ENCODE peak calls at places on chromosome 17, in ten cellular contexts. T is CD8-positive, alpha-beta T cell; Q is A549; L is heart right ventricle; B is left ventricle myocardium inferior; A is upper lobe of right lung; K is AG04450; F is adrenal gland; U is HL-60; H is coronary artery. Z is an unnamed sample.

GRCh38 chr17:42002792-42003301 is 14.4 kb downstream of the DNAJC7 start:
- DNase-seq in T (no peak), Q (peak), L (no peak), B (no peak), A (no peak), K (no peak), F (no peak), U (no peak), H (no peak), Z (no peak)

GRCh38 chr17:66302761-66303626 is 581 bp downstream of the PRKCA start:
- DNase-seq in T (peak), Q (peak), L (peak), B (peak), A (peak), K (no peak), F (peak), U (no peak), H (no peak), Z (peak)

GRCh38 chr17:66425751-66426396 is 123.5 kb downstream of the PRKCA start:
- DNase-seq in T (no peak), Q (no peak), L (no peak), B (no peak), A (no peak), K (no peak), F (no peak), U (no peak), H (no peak), Z (no peak)

GRCh38 chr17:19264681-19265080 is 27.5 kb downstream of the EPN2 start:
- DNase-seq in T (no peak), Q (no peak), L (no peak), B (no peak), A (no peak), K (no peak), F (peak), U (no peak), H (no peak), Z (no peak)

GRCh38 chr17:83193336-83194188 is 114.2 kb downstream of the METRNL start:
- DNase-seq in T (no peak), Q (no peak), L (peak), B (peak), A (peak), K (no peak), F (peak), U (no peak), H (no peak), Z (peak)

GRCh38 chr17:31309525-31309924 is 4.3 kb downstream of the EVI2B start:
- DNase-seq in T (no peak), Q (no peak), L (no peak), B (no peak), A (no peak), K (no peak), F (no peak), U (peak), H (no peak), Z (no peak)

GRCh38 chr17:79965806-79966205 is 69.9 kb downstream of the TBC1D16 start:
- DNase-seq in T (no peak), Q (no peak), L (no peak), B (peak), A (peak), K (no peak), F (peak), U (no peak), H (peak), Z (peak)

GRCh38 chr17:41825175-41825845 is 10.7 kb downstream of the NT5C3B start:
- DNase-seq in T (no peak), Q (no peak), L (no peak), B (no peak), A (peak), K (no peak), F (no peak), U (no peak), H (no peak), Z (no peak)

GRCh38 chr17:57407287-57408063 is 151.2 kb downstream of the MSI2 start:
- DNase-seq in T (no peak), Q (no peak), L (no peak), B (no peak), A (no peak), K (no peak), F (no peak), U (no peak), H (no peak), Z (no peak)

GRCh38 chr17:925846-926245 is 53.7 kb downstream of the NXN start:
- DNase-seq in T (no peak), Q (no peak), L (no peak), B (no peak), A (no peak), K (no peak), F (no peak), U (no peak), H (no peak), Z (no peak)

GRCh38 chr17:28549274-28550132 is 2.9 kb downstream of the UNC119 start:
- DNase-seq in T (peak), Q (no peak), L (no peak), B (no peak), A (no peak), K (no peak), F (no peak), U (peak), H (no peak), Z (no peak)

GRCh38 chr17:72998343-72998742 is 94.1 kb downstream of the SLC39A11 start:
- DNase-seq in T (no peak), Q (no peak), L (no peak), B (no peak), A (no peak), K (no peak), F (no peak), U (no peak), H (no peak), Z (no peak)

GRCh38 chr17:79393358-79394038 is 217.4 kb downstream of the RBFOX3 start:
- DNase-seq in T (peak), Q (peak), L (peak), B (peak), A (peak), K (peak), F (peak), U (peak), H (no peak), Z (no peak)

GRCh38 chr17:37220609-37220953 is 155.2 kb upstream of the C17orf78 start:
- DNase-seq in T (no peak), Q (peak), L (no peak), B (no peak), A (no peak), K (peak), F (peak), U (no peak), H (no peak), Z (no peak)

GRCh38 chr17:44005865-44006580 is 1.6 kb downstream of the NAGS start:
- DNase-seq in T (peak), Q (peak), L (no peak), B (no peak), A (peak), K (no peak), F (peak), U (no peak), H (no peak), Z (no peak)

GRCh38 chr17:72529386-72529785 is 408.6 kb downstream of the SOX9 start:
- DNase-seq in T (no peak), Q (no peak), L (no peak), B (no peak), A (no peak), K (no peak), F (no peak), U (no peak), H (no peak), Z (no peak)

GRCh38 chr17:49554694-49555494 is 20.8 kb upstream of the NXPH3 start:
- DNase-seq in T (no peak), Q (no peak), L (no peak), B (no peak), A (peak), K (no peak), F (no peak), U (no peak), H (no peak), Z (no peak)

GRCh38 chr17:60161598-60162330 is 12.0 kb downstream of the CA4 start:
- DNase-seq in T (no peak), Q (no peak), L (no peak), B (no peak), A (peak), K (no peak), F (no peak), U (no peak), H (no peak), Z (no peak)

GRCh38 chr17:37828313-37829124 is 83.7 kb upstream of the HNF1B start:
- DNase-seq in T (no peak), Q (peak), L (no peak), B (no peak), A (no peak), K (no peak), F (peak), U (peak), H (no peak), Z (no peak)

GRCh38 chr17:50128441-50129302 is 1.3 kb downstream of the SAMD14 start:
- DNase-seq in T (no peak), Q (no peak), L (no peak), B (no peak), A (peak), K (no peak), F (peak), U (no peak), H (no peak), Z (no peak)

GRCh38 chr17:64702815-64703214 is 40.7 kb upstream of the SMURF2 start:
- DNase-seq in T (no peak), Q (no peak), L (no peak), B (no peak), A (no peak), K (no peak), F (no peak), U (no peak), H (no peak), Z (no peak)

DNA sequence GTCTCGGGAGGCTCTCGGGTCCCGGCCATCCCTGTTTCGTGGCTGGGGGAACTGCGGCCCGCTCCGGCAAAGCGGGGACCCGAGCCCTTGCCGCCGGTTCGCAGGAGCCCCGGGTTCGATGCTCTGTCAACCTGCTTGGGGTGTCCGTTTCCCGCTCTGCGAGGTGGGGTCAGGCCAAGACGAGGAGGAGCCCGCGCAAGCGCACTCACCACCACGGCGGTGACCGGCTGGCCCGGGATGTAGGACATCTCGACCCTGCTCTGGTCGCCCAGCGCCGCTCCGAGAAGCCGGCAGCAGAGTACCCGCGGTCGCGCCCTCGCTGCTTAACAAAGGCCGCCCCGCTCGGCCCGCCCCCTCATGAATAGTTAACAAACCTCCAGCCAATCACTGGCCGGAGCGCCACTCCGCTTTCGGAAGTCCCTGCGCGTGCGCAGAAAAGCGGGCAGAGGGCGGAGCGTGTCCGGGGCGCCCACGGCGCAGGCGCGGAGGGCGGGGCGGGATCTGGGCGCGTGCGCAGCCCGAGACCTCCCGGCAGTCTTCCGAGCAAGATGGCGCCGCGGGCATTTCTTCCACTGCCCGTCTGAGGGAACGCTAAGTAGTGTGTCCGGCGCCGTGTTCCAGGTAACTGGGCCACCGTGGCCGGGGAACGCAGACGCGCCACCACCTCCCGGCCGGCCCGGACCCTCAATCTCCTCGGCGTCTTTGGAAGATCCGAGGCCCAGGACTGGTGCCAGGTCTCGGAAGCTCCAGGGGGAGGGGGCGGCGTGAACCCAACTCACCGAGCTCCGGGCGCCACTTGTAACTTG is at the start of the genes EMC6 and TAX1BP3:
- DNase-seq in T (peak), Q (peak), L (peak), B (peak), A (peak), K (peak), F (peak), U (peak), H (peak), Z (peak)
- H3K4me3 ChIP-seq in T (peak), Q (peak), L (peak), B (peak), A (peak), K (peak), F (peak), U (peak), H (peak), Z (peak)

GRCh38 chr17:76434870-76435269 is 18.1 kb downstream of the UBE2O start:
- DNase-seq in T (no peak), Q (no peak), L (no peak), B (no peak), A (no peak), K (no peak), F (peak), U (no peak), H (no peak), Z (no peak)

GRCh38 chr17:76433693-76434092 is 19.3 kb downstream of the UBE2O start:
- DNase-seq in T (no peak), Q (no peak), L (no peak), B (no peak), A (no peak), K (no peak), F (no peak), U (no peak), H (no peak), Z (no peak)

GRCh38 chr17:76432004-76432403 is 20.9 kb downstream of the UBE2O start:
- DNase-seq in T (no peak), Q (no peak), L (no peak), B (no peak), A (no peak), K (no peak), F (no peak), U (no peak), H (no peak), Z (no peak)

GRCh38 chr17:76431509-76431908 is 21.4 kb downstream of the UBE2O start:
- DNase-seq in T (no peak), Q (no peak), L (no peak), B (no peak), A (no peak), K (no peak), F (no peak), U (no peak), H (no peak), Z (no peak)

GRCh38 chr17:76432712-76433336 is 20.1 kb downstream of the UBE2O start:
- DNase-seq in T (no peak), Q (peak), L (no peak), B (no peak), A (no peak), K (no peak), F (no peak), U (no peak), H (no peak), Z (no peak)
- TF ChIP-seq CTCF in T (peak), Q (peak), L (peak), B (peak), A (peak), K (peak), F (no peak), U (peak), H (no peak), Z (peak)

GRCh38 chr17:77322534-77323412 is 182.0 kb downstream of the SEC14L1 start:
- DNase-seq in T (no peak), Q (peak), L (peak), B (peak), A (peak), K (peak), F (peak), U (peak), H (peak), Z (peak)
- H3K27ac ChIP-seq in T (no peak), Q (peak), L (peak), B (peak), A (peak), K (peak), F (peak), U (no peak), H (peak), Z (peak)

DNA sequence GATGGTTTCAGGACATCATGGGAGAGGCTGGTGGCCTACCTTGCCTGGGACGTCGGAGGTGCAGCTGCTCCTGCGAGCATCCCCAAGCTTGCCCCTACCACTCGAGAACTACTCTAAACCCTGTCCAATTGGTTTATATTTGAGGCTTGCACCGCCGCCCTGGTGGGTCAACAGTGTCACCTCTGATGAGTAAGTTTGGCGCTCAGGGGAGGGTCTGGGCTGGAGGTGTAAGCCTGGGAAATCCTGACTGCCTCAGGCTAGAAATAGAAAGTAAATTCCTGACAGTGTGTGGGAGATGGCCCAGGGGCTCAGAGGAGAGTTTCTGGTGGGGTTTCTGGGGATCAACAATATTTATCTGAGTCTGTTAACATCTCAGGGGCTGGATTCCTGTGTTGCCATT is 48.2 kb downstream of the CCDC42 start:
- DNase-seq in T (no peak), Q (no peak), L (no peak), B (no peak), A (no peak), K (no peak), F (no peak), U (no peak), H (peak), Z (no peak)
- H3K4me3 ChIP-seq in T (no peak), Q (no peak), L (no peak), B (no peak), A (no peak), K (no peak), F (no peak), U (no peak), H (no peak), Z (no peak)

GRCh38 chr17:47615766-47616424 is 33.8 kb upstream of the KPNB1 start:
- DNase-seq in T (no peak), Q (peak), L (no peak), B (no peak), A (no peak), K (no peak), F (no peak), U (no peak), H (no peak), Z (no peak)

GRCh38 chr17:47622179-47622549 is 27.6 kb upstream of the KPNB1 start:
- DNase-seq in T (no peak), Q (no peak), L (no peak), B (no peak), A (no peak), K (no peak), F (no peak), U (no peak), H (no peak), Z (no peak)

GRCh38 chr17:47621293-47622178 is 28.2 kb upstream of the KPNB1 start:
- DNase-seq in T (no peak), Q (peak), L (peak), B (no peak), A (no peak), K (peak), F (peak), U (no peak), H (no peak), Z (peak)

GRCh38 chr17:47620503-47621245 is 29.0 kb upstream of the KPNB1 start:
- DNase-seq in T (no peak), Q (no peak), L (no peak), B (no peak), A (no peak), K (no peak), F (no peak), U (no peak), H (no peak), Z (no peak)

DNA sequence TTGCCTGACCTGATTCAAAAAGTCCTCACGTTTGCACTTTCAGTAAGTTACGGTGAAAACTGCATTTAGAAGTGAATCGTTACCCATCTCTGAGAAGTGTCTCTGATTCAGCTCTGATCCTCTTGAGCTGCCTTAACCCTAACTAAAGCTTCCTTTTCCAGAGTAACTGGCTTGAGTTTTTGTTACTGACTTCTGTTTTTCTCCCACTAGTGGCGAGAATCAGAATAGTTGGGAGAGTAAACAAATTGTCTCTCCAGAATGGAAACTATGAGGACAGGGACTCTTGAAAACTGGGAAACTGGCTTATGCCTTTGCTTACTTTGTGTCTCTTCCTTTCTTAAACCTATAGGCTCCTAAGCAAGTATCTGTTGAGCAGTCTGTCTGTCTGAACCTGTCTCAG is 31.3 kb upstream of the KPNB1 start:
- DNase-seq in T (no peak), Q (peak), L (no peak), B (no peak), A (no peak), K (no peak), F (no peak), U (no peak), H (no peak), Z (no peak)
- TF ChIP-seq CTCF in T (no peak), Q (peak), L (peak), B (peak), A (no peak), K (peak), F (no peak), U (no peak), H (no peak), Z (peak)

GRCh38 chr17:78271419-78272160 is 40.2 kb downstream of the TMEM235 start:
- DNase-seq in T (peak), Q (no peak), L (no peak), B (no peak), A (no peak), K (no peak), F (no peak), U (no peak), H (no peak), Z (peak)

GRCh38 chr17:78268191-78268874 is 36.9 kb downstream of the TMEM235 start:
- DNase-seq in T (no peak), Q (no peak), L (no peak), B (no peak), A (peak), K (no peak), F (no peak), U (no peak), H (peak), Z (peak)

GRCh38 chr17:78269893-78270490 is 38.6 kb downstream of the TMEM235 start:
- DNase-seq in T (no peak), Q (no peak), L (no peak), B (no peak), A (no peak), K (no peak), F (no peak), U (no peak), H (no peak), Z (peak)

GRCh38 chr17:78267257-78268073 is 36.0 kb downstream of the TMEM235 start:
- DNase-seq in T (no peak), Q (no peak), L (no peak), B (no peak), A (peak), K (no peak), F (no peak), U (no peak), H (no peak), Z (no peak)

DNA sequence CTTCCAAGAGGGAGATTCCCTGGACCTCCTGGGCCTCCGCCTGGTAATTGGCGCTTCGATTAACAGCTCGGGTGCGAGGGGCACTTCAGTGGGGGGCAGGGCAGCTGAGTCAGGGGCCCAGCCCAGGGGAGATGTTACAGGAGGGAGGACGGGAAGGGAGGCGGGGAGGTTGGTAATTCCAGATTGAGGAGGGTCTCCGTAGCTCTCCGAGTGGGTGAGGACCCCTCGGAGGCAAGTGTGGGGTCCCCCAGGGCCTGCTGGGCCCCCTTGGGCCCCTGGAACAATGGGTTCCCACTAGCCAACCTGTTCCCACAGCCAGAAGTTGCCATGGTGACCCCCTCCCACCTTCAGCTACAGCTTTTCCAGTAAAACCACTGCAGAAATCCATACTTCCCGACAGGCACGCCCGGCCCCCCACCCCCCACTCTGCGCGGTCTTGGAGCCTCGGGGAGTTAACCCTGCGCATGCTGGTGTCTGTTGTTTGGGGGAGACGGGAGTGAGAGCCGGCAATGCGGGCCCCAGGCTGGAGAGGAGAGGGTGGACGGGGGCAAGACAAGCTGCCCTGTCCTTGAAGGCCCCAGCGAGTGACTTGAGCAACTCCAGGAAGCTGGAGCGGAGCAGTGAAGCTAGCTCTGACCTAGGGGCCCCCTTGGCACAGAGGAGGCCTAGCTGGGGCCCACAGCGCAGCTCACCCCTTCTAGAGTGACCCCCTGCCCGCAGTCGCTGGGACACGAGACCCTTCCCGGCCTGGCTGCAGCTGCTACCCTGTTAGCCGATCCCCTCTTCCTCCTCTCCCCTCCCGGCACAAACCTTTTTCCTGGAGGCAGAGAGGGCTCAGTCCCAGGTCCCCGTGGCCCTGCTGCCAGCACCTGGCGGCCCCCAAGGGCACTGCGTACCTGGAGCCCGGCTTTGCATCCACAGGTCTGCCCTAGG is 37.8 kb downstream of the TMEM235 start:
- DNase-seq in T (no peak), Q (peak), L (no peak), B (no peak), A (peak), K (no peak), F (no peak), U (no peak), H (peak), Z (peak)
- H3K27ac ChIP-seq in T (no peak), Q (peak), L (no peak), B (no peak), A (no peak), K (no peak), F (peak), U (no peak), H (no peak), Z (no peak)

GRCh38 chr17:35536664-35537160 is 766 bp downstream of the SLFN12L start:
- DNase-seq in T (peak), Q (no peak), L (no peak), B (no peak), A (no peak), K (no peak), F (no peak), U (no peak), H (no peak), Z (no peak)
- H3K4me3 ChIP-seq in T (peak), Q (no peak), L (peak), B (no peak), A (peak), K (no peak), F (no peak), U (no peak), H (no peak), Z (no peak)